ENCODE peak calls at places on chromosomes 5 and 9, in four cellular contexts. W, H, V and N are unnamed samples.

GRCh38 chr9:91949946-91950664 is at the start of gene ROR2:
- DNase-seq in H (peak), W (peak), V (peak), N (peak)

GRCh38 chr9:131181091-131181681 is 55.8 kb downstream of the NUP214 start:
- DNase-seq in V (no peak), W (no peak), H (no peak), N (peak)

GRCh38 chr5:67404261-67405100 is 207.9 kb upstream of the CD180 start:
- DNase-seq in W (no peak), V (no peak), H (no peak), N (no peak)

GRCh38 chr5:178389031-178389729 is 156.6 kb upstream of the PHYKPL start:
- DNase-seq in W (no peak), H (no peak), V (no peak), N (no peak)

GRCh38 chr9:73270967-73271722 is 119.5 kb downstream of the ANXA1 start:
- DNase-seq in W (no peak), H (no peak), V (no peak), N (no peak)

GRCh38 chr9:18405240-18405639 is 68.7 kb upstream of the ADAMTSL1 start:
- DNase-seq in V (no peak), W (no peak), H (no peak), N (no peak)

GRCh38 chr9:108766786-108767185 is 89.0 kb downstream of the ACTL7B start:
- DNase-seq in V (no peak), H (no peak), W (no peak), N (no peak)

GRCh38 chr9:38227061-38227540 is 158.1 kb upstream of the SHB start:
- DNase-seq in W (no peak), V (peak), H (peak), N (peak)

GRCh38 chr9:98611986-98612505 is 96.7 kb downstream of the GABBR2 start:
- DNase-seq in V (no peak), W (no peak), H (no peak), N (no peak)

GRCh38 chr9:13427587-13427986 is 148.1 kb upstream of the MPDZ start:
- DNase-seq in H (peak), V (no peak), W (peak), N (peak)

GRCh38 chr5:124599048-124599973 is 147.1 kb downstream of the ZNF608 start:
- DNase-seq in H (no peak), W (no peak), V (no peak), N (no peak)

GRCh38 chr5:144139586-144139985 is 30.9 kb downstream of the YIPF5 start:
- DNase-seq in V (no peak), H (no peak), W (no peak), N (no peak)

GRCh38 chr9:131809941-131810344 is 70.1 kb upstream of the RAPGEF1 start:
- DNase-seq in H (no peak), W (no peak), V (no peak), N (no peak)

GRCh38 chr9:89814340-89815040 is 209.7 kb downstream of the GADD45G start:
- DNase-seq in H (peak), W (no peak), V (no peak), N (no peak)

GRCh38 chr5:39716532-39716971 is 291.8 kb upstream of the DAB2 start:
- DNase-seq in V (peak), W (peak), H (peak), N (peak)

GRCh38 chr9:133600747-133601146 is 8.4 kb downstream of the FAM163B start:
- DNase-seq in H (no peak), W (no peak), V (no peak), N (no peak)

GRCh38 chr5:153881687-153882086 is 157.0 kb downstream of the FAM114A2 start:
- DNase-seq in W (no peak), H (no peak), V (no peak), N (no peak)

GRCh38 chr5:157187046-157187754 is 6.6 kb downstream of the ITK start:
- DNase-seq in W (no peak), V (no peak), H (peak), N (peak)

GRCh38 chr5:67015577-67016290 is 180.9 kb downstream of the CD180 start:
- DNase-seq in H (no peak), W (no peak), V (no peak), N (no peak)

GRCh38 chr5:21058290-21058689 is 1070.3 kb upstream of the CDH18 start:
- DNase-seq in W (no peak), H (no peak), V (no peak), N (no peak)

GRCh38 chr5:145975361-145976066 is 39.1 kb downstream of the SH3RF2 start:
- DNase-seq in W (no peak), H (no peak), V (no peak), N (no peak)

GRCh38 chr9:76810377-76810957 is 46.2 kb downstream of the PCA3 start:
- DNase-seq in V (no peak), W (peak), H (peak), N (peak)

DNA sequence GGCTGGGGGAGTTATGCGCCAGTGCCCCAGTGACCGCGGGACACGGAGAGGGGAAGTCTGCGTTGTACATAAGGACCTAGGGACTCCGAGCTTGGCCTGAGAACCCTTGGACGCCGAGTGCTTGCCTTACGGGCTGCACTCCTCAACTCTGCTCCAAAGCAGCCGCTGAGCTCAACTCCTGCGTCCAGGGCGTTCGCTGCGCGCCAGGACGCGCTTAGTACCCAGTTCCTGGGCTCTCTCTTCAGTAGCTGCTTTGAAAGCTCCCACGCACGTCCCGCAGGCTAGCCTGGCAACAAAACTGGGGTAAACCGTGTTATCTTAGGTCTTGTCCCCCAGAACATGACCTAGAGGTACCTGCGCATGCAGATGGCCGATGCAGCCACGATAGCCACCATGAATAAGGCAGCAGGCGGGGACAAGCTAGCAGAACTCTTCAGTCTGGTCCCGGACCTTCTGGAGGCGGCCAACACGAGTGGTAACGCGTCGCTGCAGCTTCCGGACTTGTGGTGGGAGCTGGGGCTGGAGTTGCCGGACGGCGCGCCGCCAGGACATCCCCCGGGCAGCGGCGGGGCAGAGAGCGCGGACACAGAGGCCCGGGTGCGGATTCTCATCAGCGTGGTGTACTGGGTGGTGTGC is at the start of gene RXFP3:
- DNase-seq in V (no peak), W (no peak), H (no peak), N (peak)
- H3K4me3 ChIP-seq in V (no peak), W (peak), H (peak), N (peak)

GRCh38 chr5:107542831-107543231 is 127.9 kb downstream of the EFNA5 start:
- DNase-seq in W (no peak), V (no peak), H (no peak), N (no peak)
- H3K4me3 ChIP-seq in W (no peak), V (no peak), H (no peak), N (no peak)

GRCh38 chr9:84271004-84271886 is 69.3 kb downstream of the SLC28A3 start:
- DNase-seq in H (peak), W (peak), V (no peak), N (peak)
- H3K4me3 ChIP-seq in H (peak), W (peak), V (no peak), N (peak)

DNA sequence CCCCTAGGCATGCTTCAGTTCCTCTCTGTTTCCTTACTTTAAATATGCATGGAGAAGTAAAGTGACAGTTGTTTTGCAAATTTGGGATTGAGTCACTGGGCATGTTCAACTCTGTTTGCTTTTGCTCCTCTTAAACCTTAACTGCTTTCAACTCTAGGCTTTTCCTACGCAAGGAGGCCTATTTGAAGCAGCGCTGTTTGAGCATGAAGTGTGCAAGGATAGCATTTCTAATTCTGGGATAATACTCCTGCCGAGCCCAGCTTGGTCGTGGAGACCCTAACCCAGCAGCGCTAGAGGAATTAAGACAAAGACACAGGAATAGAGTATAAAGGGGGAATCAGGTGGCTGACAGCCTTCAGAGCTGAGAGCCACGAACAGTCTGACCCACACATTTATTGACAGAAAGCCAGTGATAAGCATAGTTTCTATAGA is 803.4 kb upstream of the CDH10 start:
- DNase-seq in W (peak), H (peak), V (no peak), N (peak)
- H3K4me3 ChIP-seq in W (no peak), H (no peak), V (no peak), N (peak)

DNA sequence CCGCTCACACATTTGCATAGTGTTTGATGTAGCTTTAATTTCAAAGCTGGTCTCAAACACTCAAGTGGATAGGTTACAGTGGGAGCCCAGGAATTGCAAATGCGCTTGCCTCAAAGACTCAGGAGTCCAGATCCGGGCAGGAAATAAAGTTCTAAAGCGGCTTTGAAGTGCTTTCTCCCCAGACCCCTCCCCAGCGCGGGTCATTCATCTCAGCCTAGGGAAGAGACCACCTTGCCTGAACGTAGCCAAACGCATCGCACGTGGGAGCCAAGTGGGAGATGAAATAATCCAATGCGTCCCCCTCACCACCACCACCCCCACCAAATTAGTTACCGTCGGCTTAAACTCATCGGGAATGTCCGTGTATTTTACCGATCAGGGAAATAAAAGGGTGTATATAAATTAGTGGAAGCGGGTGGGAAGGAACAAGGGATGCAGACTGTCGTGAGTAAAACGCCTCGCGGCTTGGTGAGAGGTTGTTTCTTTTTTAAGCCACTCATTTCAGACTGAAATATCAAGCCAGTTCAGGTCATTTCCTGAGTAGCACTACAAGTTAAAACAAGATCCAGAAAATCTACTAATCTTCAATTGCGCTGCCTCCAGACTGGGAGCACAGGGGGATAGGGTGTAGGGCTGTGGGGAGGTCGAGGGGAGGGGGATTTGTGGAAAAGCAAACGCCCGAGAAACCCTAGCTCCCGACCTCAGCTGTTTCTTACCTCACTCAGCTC is 141.0 kb downstream of the TSSK1B start:
- DNase-seq in W (no peak), V (no peak), H (peak), N (peak)
- H3K4me3 ChIP-seq in W (peak), V (peak), H (peak), N (peak)

DNA sequence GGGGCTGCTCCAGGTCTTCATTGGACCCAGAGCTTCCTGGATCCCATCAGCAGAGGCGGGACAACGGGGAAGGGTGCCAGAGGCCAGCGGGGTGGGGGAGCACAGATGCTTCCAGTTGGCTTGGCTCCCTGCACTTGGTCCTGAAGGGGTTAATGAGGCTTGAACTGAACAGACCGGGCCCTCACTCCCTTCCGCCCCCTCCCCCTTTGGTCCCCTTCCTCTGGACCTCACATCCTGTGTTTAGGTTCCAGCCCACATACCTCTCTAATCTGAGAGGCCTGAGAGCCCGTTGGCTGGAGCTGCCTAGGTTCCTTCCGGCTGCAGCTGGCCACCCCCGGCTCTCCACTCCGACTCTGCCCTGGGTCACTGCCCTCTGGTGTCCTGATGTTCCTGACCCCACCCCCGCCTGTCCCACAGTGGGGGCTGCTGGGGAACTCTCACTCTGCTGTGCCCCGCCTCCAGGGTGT is 32.3 kb downstream of the PTPA start:
- DNase-seq in V (no peak), H (no peak), W (no peak), N (peak)
- H3K4me3 ChIP-seq in V (no peak), H (no peak), W (no peak), N (peak)